ENCODE peak calls at places on chromosomes 16 and 17, in five cellular contexts. G, S, Y, K and J are unnamed samples.

GRCh38 chr16:81175325-81175891 is 63.1 kb upstream of the BCO1 start:
- DNase-seq in K (no peak), S (no peak), G (peak; percentile 59), Y (peak; percentile 33), J (no peak)

GRCh38 chr16:69410285-69410990 is 14.0 kb upstream of the CYB5B start:
- DNase-seq in G (peak; percentile 92), K (no peak), S (no peak), Y (peak; percentile 85), J (no peak)

GRCh38 chr16:71585318-71585703 is 8.4 kb upstream of the TAT start:
- DNase-seq in Y (no peak), S (no peak), K (no peak), G (no peak), J (no peak)

GRCh38 chr16:2869502-2870064 is 11.6 kb upstream of the PRSS22 start:
- DNase-seq in Y (no peak), K (no peak), S (no peak), G (no peak), J (no peak)

GRCh38 chr17:82929011-82929622 is 89.3 kb upstream of the ZNF750 start:
- DNase-seq in G (no peak), S (no peak), Y (no peak), K (no peak), J (no peak)

GRCh38 chr17:82384730-82385429 is 13.3 kb downstream of the UTS2R start:
- DNase-seq in K (no peak), Y (peak; percentile 73), G (peak; percentile 27), S (peak; percentile 27), J (no peak)

GRCh38 chr16:29775742-29776408 is 2.2 kb upstream of the ZG16 start:
- DNase-seq in Y (peak; percentile 35), S (no peak), K (no peak), G (peak; percentile 20), J (no peak)

GRCh38 chr16:27330542-27330941 is 16.8 kb downstream of the IL4R start:
- DNase-seq in Y (no peak), G (peak; percentile 97), S (no peak), K (peak; percentile 95), J (no peak)

GRCh38 chr17:78343099-78343432 is 16.8 kb downstream of the SOCS3 start:
- DNase-seq in K (peak; percentile 94), G (peak; percentile 93), S (no peak), Y (peak; percentile 85), J (no peak)

GRCh38 chr17:21165922-21166598 is 39.3 kb downstream of the DHRS7B start:
- DNase-seq in Y (no peak), G (no peak), K (no peak), S (no peak), J (no peak)

GRCh38 chr17:60767744-60768308 is 90.2 kb downstream of the BCAS3 start:
- DNase-seq in G (no peak), Y (no peak), S (no peak), K (no peak), J (no peak)

GRCh38 chr17:1629647-1630310 is 1.1 kb upstream of the SLC43A2 start:
- DNase-seq in Y (peak; percentile 67), S (peak; percentile 66), G (peak; percentile 61), K (peak; percentile 80), J (no peak)

GRCh38 chr17:66552381-66552780 is 250.0 kb downstream of the PRKCA start:
- DNase-seq in K (no peak), G (no peak), Y (no peak), S (no peak), J (no peak)

GRCh38 chr16:74742051-74742481 is 32.6 kb downstream of the FA2H start:
- DNase-seq in G (no peak), S (no peak), K (no peak), Y (no peak), J (no peak)

DNA sequence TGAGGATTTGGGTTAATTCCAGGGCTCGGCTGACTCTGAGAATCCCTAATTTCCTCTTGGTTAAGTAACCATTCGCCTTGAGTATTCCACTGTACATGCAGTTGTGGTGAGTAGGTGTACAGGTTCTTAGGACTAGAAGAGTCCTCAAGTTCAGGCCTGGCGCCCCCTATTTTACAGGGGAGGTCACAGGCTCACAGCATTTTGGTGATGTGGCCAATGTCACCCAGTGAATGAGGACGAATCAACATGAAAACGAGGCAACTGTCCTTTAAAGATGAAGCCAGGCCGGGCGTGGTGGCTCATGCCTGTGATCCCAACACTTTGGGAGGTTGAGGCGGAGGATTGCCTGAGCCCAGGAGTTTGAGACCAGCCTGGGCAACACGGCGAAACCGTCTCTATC is 55.4 kb downstream of the ABCC6 start:
- DNase-seq in S (no peak), G (no peak), K (no peak), Y (no peak), J (no peak)
- TF ChIP-seq CTCF in S (no peak), G (no peak), K (no peak), Y (no peak), J (no peak)

GRCh38 chr17:30095507-30096244 is 20.9 kb upstream of the NSRP1 start:
- DNase-seq in S (peak; percentile 43), G (peak; percentile 89), K (no peak), Y (peak; percentile 71), J (no peak)
- TF ChIP-seq CTCF in S (peak; percentile 51), G (peak; percentile 61), K (peak; percentile 57), Y (peak; percentile 31), J (peak; percentile 52)

GRCh38 chr17:29929544-29930398 is at the start of gene SSH2:
- DNase-seq in K (peak; percentile 86), S (peak; percentile 94), G (peak; percentile 87), Y (peak; percentile 90), J (no peak)
- TF ChIP-seq CTCF in K (no peak), S (no peak), G (no peak), Y (no peak), J (peak; percentile 3)

GRCh38 chr17:50534222-50534978 is 1.9 kb downstream of the EPN3 start:
- DNase-seq in Y (peak; percentile 69), S (no peak), K (no peak), G (no peak), J (no peak)
- TF ChIP-seq CTCF in Y (peak; percentile 29), S (peak; percentile 31), K (no peak), G (peak; percentile 29), J (no peak)

GRCh38 chr17:62693616-62694415 is 66.3 kb downstream of the MRC2 start:
- DNase-seq in G (no peak), K (no peak), Y (no peak), S (no peak), J (no peak)
- TF ChIP-seq CTCF in G (no peak), K (no peak), Y (no peak), S (no peak), J (no peak)

GRCh38 chr17:76601042-76601441 is 15.4 kb upstream of the ST6GALNAC2 start:
- DNase-seq in K (no peak), S (no peak), Y (no peak), G (no peak), J (no peak)
- TF ChIP-seq CTCF in K (no peak), S (no peak), Y (no peak), G (no peak), J (no peak)

GRCh38 chr17:51540151-51540550 is 279.8 kb downstream of the UTP18 start:
- DNase-seq in K (no peak), S (no peak), G (no peak), Y (no peak), J (no peak)
- TF ChIP-seq CTCF in K (no peak), S (no peak), G (no peak), Y (no peak), J (no peak)

GRCh38 chr17:75289832-75290337 is 652 bp upstream of the SLC25A19 start:
- DNase-seq in K (no peak), S (peak; percentile 70), Y (peak; percentile 43), G (peak; percentile 65), J (no peak)

GRCh38 chr17:75288359-75288758 is 874 bp downstream of the SLC25A19 start:
- DNase-seq in G (no peak), S (no peak), K (no peak), Y (no peak), J (no peak)

GRCh38 chr17:75288784-75289121 is 480 bp downstream of the SLC25A19 start:
- DNase-seq in K (no peak), S (peak; percentile 84), G (no peak), Y (peak; percentile 51), J (peak; percentile 32)

GRCh38 chr17:75287221-75287620 is 2.0 kb downstream of the SLC25A19 start:
- DNase-seq in K (no peak), S (no peak), Y (no peak), G (no peak), J (no peak)

DNA sequence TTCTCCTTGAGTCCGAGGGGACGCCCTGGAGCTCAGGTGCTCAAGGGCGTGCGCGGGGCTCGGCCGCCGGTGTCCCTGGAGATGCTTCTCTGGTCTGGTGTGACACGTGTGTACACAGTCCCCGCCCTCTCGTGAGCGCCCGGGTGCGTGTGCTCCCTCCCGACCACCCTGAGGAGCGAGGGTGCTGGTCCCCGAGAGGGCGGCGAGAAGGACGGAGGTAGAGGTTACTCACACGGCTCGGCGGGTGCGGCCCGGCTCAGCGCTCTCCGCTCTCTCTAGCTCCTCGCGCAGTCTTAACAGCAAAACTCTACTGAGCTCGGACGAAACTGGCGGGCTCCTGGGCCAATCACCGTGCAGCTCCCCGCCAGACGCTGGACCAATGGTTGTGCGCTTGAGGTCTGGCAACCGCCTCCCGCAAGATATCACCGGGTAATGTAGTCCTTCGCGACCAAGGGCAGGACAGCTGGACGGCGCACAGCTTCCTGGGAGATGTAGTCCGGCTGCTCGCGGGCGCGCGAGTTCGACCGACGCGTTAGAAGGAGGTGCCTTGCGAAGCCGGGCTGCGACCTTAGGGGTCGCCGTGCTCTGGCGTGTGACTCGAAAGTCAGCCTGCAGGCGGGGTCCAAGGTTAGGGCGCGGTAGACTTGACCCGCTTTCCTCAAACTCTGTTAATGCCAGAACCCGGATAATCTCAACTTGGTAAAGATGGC is at the start of gene SLC25A19:
- DNase-seq in S (peak; percentile 99), G (peak; percentile 99), K (peak; percentile 99), Y (peak; percentile 98), J (peak; percentile 99)
- TF ChIP-seq CTCF in S (no peak), G (no peak), K (no peak), Y (no peak), J (peak; percentile 37)

GRCh38 chr17:27559506-27559931 is 71.5 kb upstream of the LGALS9 start:
- DNase-seq in K (no peak), G (peak; percentile 83), Y (no peak), S (no peak), J (no peak)
- TF ChIP-seq CTCF in K (no peak), G (peak; percentile 51), Y (no peak), S (no peak), J (no peak)

DNA sequence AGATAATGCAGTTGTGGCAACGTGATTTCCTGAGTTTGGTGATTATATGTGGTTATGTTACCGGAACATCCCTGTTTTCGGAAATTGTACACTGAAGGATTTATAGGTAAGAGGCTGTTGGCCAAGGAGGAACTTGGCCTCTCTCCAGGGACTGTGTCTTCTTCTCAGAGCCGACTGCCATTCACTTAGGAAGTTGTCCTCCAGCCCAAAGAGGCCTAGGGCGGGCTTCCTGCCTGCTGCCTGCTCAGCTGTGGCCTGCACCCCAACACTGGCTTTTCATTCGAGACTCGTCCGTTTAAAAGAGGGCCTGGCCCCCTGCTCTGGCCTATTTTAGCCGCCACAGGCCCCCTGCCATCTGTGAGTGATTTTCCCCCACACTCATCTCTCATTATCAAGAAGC is 64.3 kb downstream of the ZDHHC7 start:
- DNase-seq in G (no peak), Y (peak; percentile 30), K (no peak), S (no peak), J (no peak)
- TF ChIP-seq CTCF in G (no peak), Y (no peak), K (no peak), S (no peak), J (no peak)